ENCODE peak calls at places on chromosomes 2 and 18, in five cellular contexts. R is CD8-positive, alpha-beta memory T cell; M is HCT116; N is prostate gland; J is tibial nerve. L is an unnamed sample.

GRCh38 chr2:218043701-218044109 is 25.3 kb upstream of the RUFY4 start:
- DNase-seq in J (no peak), R (no peak), M (no peak), N (no peak), L (no peak)

GRCh38 chr2:133146893-133147292 is 421.4 kb downstream of the NCKAP5 start:
- DNase-seq in R (no peak), M (no peak), N (no peak), J (no peak), L (no peak)

GRCh38 chr2:27966466-27966865 is 75.9 kb downstream of the BABAM2 start:
- DNase-seq in R (no peak), M (no peak), J (no peak), N (peak; percentile 53), L (no peak)

GRCh38 chr18:7926526-7926925 is 359.4 kb downstream of the PTPRM start:
- DNase-seq in M (peak; percentile 64), J (no peak), R (no peak), N (no peak), L (no peak)

GRCh38 chr2:23138686-23139085 is 246.3 kb upstream of the KLHL29 start:
- DNase-seq in M (no peak), R (no peak), N (no peak), J (no peak), L (no peak)

GRCh38 chr2:157835425-157835824 is 40.7 kb downstream of the ACVR1 start:
- DNase-seq in N (no peak), R (no peak), M (no peak), J (no peak), L (no peak)

GRCh38 chr2:12057436-12058166 is 311.2 kb downstream of the LPIN1 start:
- DNase-seq in J (no peak), M (no peak), R (peak; percentile 41), N (no peak), L (no peak)

GRCh38 chr2:107553534-107553933 is 273.2 kb upstream of the RGPD4 start:
- DNase-seq in N (no peak), J (no peak), M (no peak), R (no peak), L (no peak)

GRCh38 chr2:40363631-40364030 is 88.3 kb downstream of the SLC8A1 start:
- DNase-seq in N (no peak), R (no peak), J (no peak), M (no peak), L (no peak)

GRCh38 chr2:31831585-31831984 is 179.2 kb downstream of the MEMO1 start:
- DNase-seq in R (no peak), N (no peak), J (no peak), M (no peak), L (no peak)

GRCh38 chr2:72149556-72150156 is 2.0 kb upstream of the CYP26B1 start:
- DNase-seq in N (peak; percentile 10), J (no peak), R (no peak), M (no peak), L (no peak)

GRCh38 chr18:12777543-12777942 is 74.7 kb downstream of the PSMG2 start:
- DNase-seq in M (no peak), J (no peak), R (no peak), N (no peak), L (no peak)

GRCh38 chr18:58205087-58205779 is 161.2 kb downstream of the NEDD4L start:
- DNase-seq in R (no peak), M (no peak), J (no peak), N (no peak), L (no peak)

GRCh38 chr2:131104487-131105155 is 515 bp upstream of the PLEKHB2 start:
- DNase-seq in N (no peak), R (peak; percentile 69), J (peak; percentile 48), M (peak; percentile 84), L (peak; percentile 33)

GRCh38 chr18:32922951-32923430 is 150.2 kb upstream of the KLHL14 start:
- DNase-seq in M (no peak), N (no peak), J (no peak), R (no peak), L (no peak)

GRCh38 chr2:184735611-184736010 is 137.3 kb downstream of the ZNF804A start:
- DNase-seq in N (no peak), J (no peak), M (no peak), R (no peak), L (no peak)

GRCh38 chr2:217653240-217653639 is 349.6 kb downstream of the TNS1 start:
- DNase-seq in M (peak; percentile 46), N (peak; percentile 50), R (no peak), J (peak; percentile 64), L (peak; percentile 55)

GRCh38 chr2:153622285-153622684 is 143.7 kb upstream of the RPRM start:
- DNase-seq in J (no peak), M (no peak), N (no peak), R (no peak), L (no peak)

GRCh38 chr2:98650998-98651397 is 42.6 kb downstream of the UNC50 start:
- DNase-seq in N (no peak), M (no peak), R (no peak), J (no peak), L (no peak)

GRCh38 chr2:98658816-98659486 is 50.6 kb downstream of the UNC50 start:
- DNase-seq in N (no peak), J (no peak), M (no peak), R (peak; percentile 27), L (no peak)

GRCh38 chr2:98654702-98655488 is 46.5 kb downstream of the UNC50 start:
- DNase-seq in J (no peak), R (peak; percentile 59), N (no peak), M (no peak), L (no peak)

DNA sequence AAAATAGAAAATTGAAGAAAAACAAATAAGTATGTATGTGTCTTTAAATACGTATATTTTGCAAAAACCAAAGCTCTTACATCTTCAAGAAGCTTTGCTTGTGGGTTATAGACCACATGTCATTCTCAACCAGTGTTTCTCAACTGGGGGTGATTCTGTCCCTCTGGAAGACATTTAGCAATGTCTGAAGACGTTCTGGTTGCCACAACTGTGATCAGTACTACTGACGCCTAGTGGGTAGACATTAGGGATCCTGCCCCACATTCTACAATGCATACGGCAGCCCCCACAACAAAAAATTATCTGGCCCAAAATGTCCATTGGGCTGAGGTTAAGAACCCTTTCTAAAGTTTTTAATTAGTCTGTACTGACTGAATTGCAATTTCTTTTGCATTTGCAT is 48.4 kb downstream of the UNC50 start:
- DNase-seq in R (peak; percentile 67), N (no peak), M (no peak), J (no peak), L (no peak)
- H3K4me3 ChIP-seq in R (peak overlapping the region; percentile 19), N (no peak overlapping the region), M (no peak overlapping the region), J (no peak overlapping the region), L (no peak overlapping the region)

GRCh38 chr2:138637686-138638085 is 136.1 kb downstream of the SPOPL start:
- DNase-seq in J (no peak), N (no peak), R (no peak), M (no peak), L (no peak)

DNA sequence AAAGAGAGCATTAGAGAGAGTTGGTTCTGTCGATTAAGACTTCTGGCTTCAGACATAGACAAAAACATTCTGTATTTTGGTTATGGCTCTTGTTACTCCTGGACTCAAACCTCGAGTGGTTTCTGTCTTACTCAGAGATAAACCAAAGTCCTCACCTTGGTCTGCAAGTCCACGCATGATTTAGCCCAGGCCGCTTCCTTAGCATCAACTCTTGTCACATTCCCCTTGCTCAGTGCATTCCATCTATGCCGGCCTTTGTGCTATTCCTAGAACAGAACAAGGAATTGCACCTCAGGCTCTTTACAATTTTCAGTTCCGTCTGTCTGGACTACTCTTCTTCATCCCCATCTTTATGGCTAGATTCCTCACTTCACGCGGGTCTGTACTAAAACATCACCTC is 138.9 kb downstream of the NXPH2 start:
- DNase-seq in J (no peak), R (no peak), N (no peak), M (no peak), L (no peak)
- H3K27me3 ChIP-seq in J (no peaks in the 10 kb centered on the region), R (no peaks in the 10 kb centered on the region), N (no peaks in the 10 kb centered on the region), M (no peaks in the 10 kb centered on the region), L (no peaks in the 10 kb centered on the region)

GRCh38 chr2:212536385-212537310 is 2.0 kb downstream of the ERBB4 start:
- DNase-seq in J (no peak), R (no peak), N (no peak), M (no peak), L (no peak)
- H3K4me3 ChIP-seq in J (peak overlapping the region; percentile 55), R (no peak overlapping the region), N (peak overlapping the region; percentile 57), M (no peak overlapping the region), L (peak overlapping the region; percentile 17)

GRCh38 chr2:199554026-199554425 is 96.3 kb upstream of the SATB2 start:
- DNase-seq in R (no peak), M (no peak), J (no peak), N (no peak), L (no peak)
- H3K27me3 ChIP-seq in R (no peaks in the 10 kb centered on the region), M (no peaks in the 10 kb centered on the region), J (no peaks in the 10 kb centered on the region), N (no peaks in the 10 kb centered on the region), L (no peaks in the 10 kb centered on the region)

GRCh38 chr2:113886479-113887383 is 3.2 kb upstream of the ACTR3 start:
- DNase-seq in N (peak; percentile 42), J (no peak), M (no peak), R (peak; percentile 7), L (peak; percentile 70)
- H3K4me3 ChIP-seq in N (no peak overlapping the region), J (no peak overlapping the region), M (no peak overlapping the region), R (peak overlapping the region; percentile 4), L (peak overlapping the region; percentile 7)

GRCh38 chr2:219059725-219060682 is 717 bp downstream of the IHH start:
- DNase-seq in M (no peak), J (no peak), N (no peak), R (no peak), L (no peak)
- H3K27me3 ChIP-seq in M (peaks cover 16% of the 10 kb centered on the region), J (peaks cover 2% of the 10 kb centered on the region), N (peaks cover 3% of the 10 kb centered on the region), R (peaks cover 39% of the 10 kb centered on the region), L (peaks cover 78% of the 10 kb centered on the region)

DNA sequence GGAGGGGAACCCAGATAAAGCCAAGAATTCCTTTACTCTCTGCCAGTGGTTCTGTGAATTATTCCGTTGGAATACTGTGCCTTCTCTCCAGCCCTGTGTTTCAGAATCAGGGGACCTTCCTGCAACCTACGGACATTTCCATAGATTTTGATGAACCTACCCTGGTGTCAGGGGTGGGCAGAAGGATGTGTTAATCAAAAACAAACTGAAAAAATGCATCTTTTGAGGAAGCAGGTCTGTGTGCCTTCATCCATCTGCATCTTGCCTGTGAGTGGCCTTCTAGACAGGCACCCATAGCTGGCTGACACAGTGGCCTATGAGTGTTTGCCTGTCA is 46.1 kb upstream of the ITGA6 start:
- DNase-seq in R (no peak), J (no peak), M (no peak), N (no peak), L (no peak)
- H3K4me3 ChIP-seq in R (no peak overlapping the region), J (no peak overlapping the region), M (no peak overlapping the region), N (no peak overlapping the region), L (no peak overlapping the region)

L was measured in AG04450.